ENCODE peak calls at places on chromosomes 6 and 20, in six cellular contexts. L is hypothalamus, V is NCI-H748 treated with DMSO at 0.1 percent for 48 hours, I is GM12865, S is Caco-2, Q is cardiac fibroblast. G is an unnamed sample.

GRCh38 chr6:118187568-118188164 is 280.6 kb downstream of the SLC35F1 start:
- DNase-seq in I (no peak), S (no peak), V (no peak), L (no peak), Q (peak; percentile 44), G (no peak)

GRCh38 chr6:139943391-139943790 is 568.9 kb upstream of the CITED2 start:
- DNase-seq in S (no peak), I (no peak), L (no peak), Q (peak; percentile 92), V (peak; percentile 33), G (no peak)

GRCh38 chr6:168695701-168696100 is 254.7 kb downstream of the SMOC2 start:
- DNase-seq in Q (no peak), L (no peak), V (peak; percentile 64), I (no peak), S (peak; percentile 25), G (no peak)

GRCh38 chr6:113936093-113936934 is 34.6 kb downstream of the HDAC2 start:
- DNase-seq in L (no peak), Q (peak; percentile 81), V (peak; percentile 61), S (peak; percentile 48), I (peak; percentile 59), G (no peak)

GRCh38 chr6:37518116-37518515 is 18.4 kb upstream of the CCDC167 start:
- DNase-seq in L (no peak), S (no peak), V (no peak), I (no peak), Q (no peak), G (no peak)

GRCh38 chr6:170438402-170438753 is 114.7 kb downstream of the PSMB1 start:
- DNase-seq in S (peak; percentile 86), Q (peak; percentile 99), L (peak; percentile 55), I (peak; percentile 68), V (peak; percentile 94), G (peak; percentile 46)

GRCh38 chr20:11168026-11168425 is 494.2 kb upstream of the JAG1 start:
- DNase-seq in Q (peak; percentile 64), S (no peak), V (no peak), I (no peak), L (no peak), G (no peak)

GRCh38 chr20:34249291-34249690 is 8.1 kb downstream of the ASIP start:
- DNase-seq in S (no peak), V (no peak), I (peak; percentile 45), L (no peak), Q (peak; percentile 52), G (no peak)

GRCh38 chr6:127384007-127384406 is 40.6 kb upstream of the ECHDC1 start:
- DNase-seq in Q (peak; percentile 82), I (no peak), S (no peak), V (no peak), L (no peak), G (no peak)

GRCh38 chr20:37627060-37627766 is 66.6 kb upstream of the CTNNBL1 start:
- DNase-seq in I (peak; percentile 63), V (no peak), Q (peak; percentile 71), L (no peak), S (peak; percentile 86), G (no peak)

GRCh38 chr20:3795511-3796468 is at the start of gene CDC25B:
- DNase-seq in I (peak; percentile 92), S (peak; percentile 90), L (peak; percentile 90), V (peak; percentile 93), Q (peak; percentile 93), G (peak; percentile 93)

GRCh38 chr20:13286052-13286451 is 65.0 kb downstream of the ISM1 start:
- DNase-seq in L (no peak), I (no peak), Q (no peak), V (no peak), S (no peak), G (no peak)

GRCh38 chr6:35088281-35089215 is 52.6 kb downstream of the TCP11 start:
- DNase-seq in S (no peak), I (no peak), Q (no peak), V (no peak), L (no peak), G (no peak)

GRCh38 chr20:20410678-20411077 is 42.8 kb downstream of the INSM1 start:
- DNase-seq in V (peak; percentile 69), L (no peak), I (no peak), S (no peak), Q (no peak), G (no peak)

GRCh38 chr20:49281059-49281912 is 3.4 kb upstream of the ZNFX1 start:
- DNase-seq in Q (peak; percentile 60), L (no peak), I (peak; percentile 75), S (peak; percentile 45), V (no peak), G (no peak)

GRCh38 chr6:118735320-118735719 is 83.9 kb upstream of the CEP85L start:
- DNase-seq in Q (peak; percentile 20), S (peak; percentile 4), I (no peak), V (no peak), L (no peak), G (peak; percentile 26)

GRCh38 chr6:29943053-29943966 is 978 bp downstream of the HLA-A start:
- DNase-seq in Q (no peak), I (peak; percentile 44), L (no peak), S (no peak), V (no peak), G (no peak)

GRCh38 chr20:49908258-49908565 is 7.1 kb downstream of the SPATA2 start:
- DNase-seq in I (no peak), L (no peak), V (no peak), S (no peak), Q (no peak), G (no peak)

GRCh38 chr20:59342017-59342957 is 41.9 kb downstream of the EDN3 start:
- DNase-seq in S (no peak), Q (no peak), I (no peak), L (no peak), V (no peak), G (no peak)

GRCh38 chr6:130997061-130997753 is 65.8 kb downstream of the EPB41L2 start:
- DNase-seq in L (no peak), Q (peak; percentile 60), S (no peak), V (no peak), I (no peak), G (no peak)

GRCh38 chr6:42403415-42403814 is 48.3 kb downstream of the TRERF1 start:
- DNase-seq in L (no peak), I (no peak), Q (peak; percentile 33), V (no peak), S (no peak), G (no peak)

GRCh38 chr20:46945465-46945864 is 50.8 kb downstream of the EYA2 start:
- DNase-seq in Q (no peak), S (no peak), I (no peak), L (no peak), V (no peak), G (no peak)

GRCh38 chr20:50337521-50338466 is 147.2 kb downstream of the CEBPB start:
- DNase-seq in Q (no peak), I (no peak), S (no peak), V (no peak), L (no peak), G (no peak)

GRCh38 chr20:32075534-32075933 is 23.5 kb downstream of the HCK start:
- DNase-seq in L (no peak), V (no peak), S (no peak), Q (no peak), I (no peak), G (no peak)

GRCh38 chr20:59955131-59955796 is 3.0 kb upstream of the CDH26 start:
- DNase-seq in Q (peak; percentile 10), L (no peak), I (peak; percentile 16), V (no peak), S (peak; percentile 77), G (no peak)

GRCh38 chr6:38552136-38552535 is 87.6 kb downstream of the BTBD9 start:
- DNase-seq in L (no peak), I (peak; percentile 48), V (no peak), S (no peak), Q (no peak), G (peak; percentile 14)

GRCh38 chr20:44810391-44811149 is at the start of gene RIMS4:
- DNase-seq in S (peak; percentile 80), Q (no peak), V (peak; percentile 3), I (no peak), L (no peak), G (no peak)

GRCh38 chr20:36262440-36262839 is 26.2 kb downstream of the AAR2 start:
- DNase-seq in L (no peak), I (no peak), Q (no peak), V (no peak), S (no peak), G (no peak)

GRCh38 chr6:159056941-159057340 is 12.2 kb upstream of the TAGAP start:
- DNase-seq in I (no peak), V (no peak), Q (no peak), L (no peak), S (no peak), G (no peak)

GRCh38 chr6:16136536-16137450 is 7.9 kb downstream of the MYLIP start:
- DNase-seq in I (peak; percentile 36), V (no peak), L (no peak), Q (peak; percentile 77), S (no peak), G (no peak)

GRCh38 chr20:3106658-3107463 is 22.3 kb upstream of the AVP start:
- DNase-seq in S (no peak), Q (no peak), L (no peak), I (no peak), V (no peak), G (no peak)

GRCh38 chr6:110712238-110712637 is 103.0 kb downstream of the CDK19 start:
- DNase-seq in L (no peak), S (no peak), V (no peak), I (no peak), Q (no peak), G (no peak)

GRCh38 chr20:47318027-47318595 is 38.4 kb downstream of the ZMYND8 start:
- DNase-seq in L (no peak), S (peak; percentile 88), V (no peak), I (no peak), Q (peak; percentile 95), G (no peak)

GRCh38 chr6:73854998-73855718 is 159.2 kb downstream of the CD109 start:
- DNase-seq in Q (peak; percentile 87), V (peak; percentile 41), L (no peak), S (peak; percentile 66), I (peak; percentile 72), G (no peak)

GRCh38 chr20:15345287-15345686 is 1007.9 kb upstream of the FLRT3 start:
- DNase-seq in S (no peak), I (no peak), L (no peak), Q (no peak), V (no peak), G (no peak)

GRCh38 chr6:72412709-72413044 is 209.2 kb upstream of the KCNQ5 start:
- DNase-seq in S (no peak), I (no peak), L (no peak), Q (no peak), V (no peak), G (no peak)

G was measured in GM12892.